ENCODE peak calls at places on chromosomes 1 and 21, in five cellular contexts. W is kidney tubule cell, B is EL, Q is OCI-M1, Y is ELF-1. L is an unnamed sample.

GRCh38 chr1:60132985-60133673 is 59.6 kb upstream of the C1orf87 start:
- DNase-seq in Q (peak; percentile 39), Y (no peak), B (peak; percentile 97), W (peak; percentile 92), L (peak; percentile 93)

GRCh38 chr1:84253041-84253440 is 48.5 kb upstream of the SAMD13 start:
- DNase-seq in B (peak; percentile 65), W (peak; percentile 54), Q (no peak), Y (no peak), L (no peak)

GRCh38 chr1:158248771-158249170 is 5.5 kb upstream of the CD1A start:
- DNase-seq in W (no peak), Q (peak; percentile 70), B (no peak), Y (no peak), L (no peak)

GRCh38 chr1:192904438-192904895 is 95.6 kb downstream of the RGS2 start:
- DNase-seq in W (peak; percentile 56), Q (peak; percentile 64), Y (no peak), B (peak; percentile 73), L (peak; percentile 78)

GRCh38 chr1:208425096-208425495 is 180.9 kb upstream of the PLXNA2 start:
- DNase-seq in W (no peak), Y (no peak), Q (no peak), B (no peak), L (no peak)

GRCh38 chr21:44487831-44488230 is 32.5 kb downstream of the LRRC3 start:
- DNase-seq in Q (peak; percentile 62), Y (peak; percentile 75), B (peak; percentile 17), W (peak; percentile 13), L (no peak)

GRCh38 chr1:196385109-196385508 is 223.1 kb downstream of the KCNT2 start:
- DNase-seq in Q (no peak), W (no peak), B (no peak), Y (no peak), L (no peak)

GRCh38 chr1:171663854-171664550 is 11.5 kb upstream of the MYOC start:
- DNase-seq in Y (no peak), B (no peak), W (no peak), Q (no peak), L (no peak)

GRCh38 chr1:228021526-228022030 is 14.8 kb downstream of the WNT3A start:
- DNase-seq in Q (no peak), B (no peak), W (no peak), Y (no peak), L (no peak)

GRCh38 chr21:35578831-35579470 is 481.4 kb downstream of the SETD4 start:
- DNase-seq in B (peak; percentile 34), Q (peak; percentile 49), W (no peak), Y (no peak), L (peak; percentile 62)

GRCh38 chr1:64703600-64703999 is 41.3 kb upstream of the RAVER2 start:
- DNase-seq in Q (no peak), B (no peak), W (no peak), Y (no peak), L (no peak)

GRCh38 chr1:206012086-206012859 is 9.1 kb upstream of the RAB7B start:
- DNase-seq in W (no peak), Q (peak; percentile 98), B (no peak), Y (no peak), L (no peak)

GRCh38 chr21:19237603-19238002 is 834.0 kb upstream of the TMPRSS15 start:
- DNase-seq in W (no peak), Y (no peak), Q (peak; percentile 36), B (no peak), L (peak; percentile 6)

GRCh38 chr1:220119043-220119512 is 25.1 kb downstream of the IARS2 start:
- DNase-seq in Y (no peak), Q (peak; percentile 84), B (no peak), W (no peak), L (no peak)

GRCh38 chr1:244815600-244816099 is 19.8 kb upstream of the COX20 start:
- DNase-seq in Q (peak; percentile 78), W (no peak), B (no peak), Y (peak; percentile 61), L (no peak)

GRCh38 chr1:151047925-151048644 is 534 bp downstream of the C1orf56 start:
- DNase-seq in Q (peak; percentile 72), Y (peak; percentile 82), B (peak; percentile 68), W (peak; percentile 74), L (peak; percentile 57)

GRCh38 chr1:234773936-234774677 is 164.1 kb upstream of the IRF2BP2 start:
- DNase-seq in B (no peak), W (no peak), Q (no peak), Y (no peak), L (no peak)

GRCh38 chr1:245611251-245611650 is 456.5 kb downstream of the KIF26B start:
- DNase-seq in Q (no peak), W (no peak), Y (no peak), B (no peak), L (no peak)

GRCh38 chr1:33893147-33893830 is 29.4 kb downstream of the HMGB4 start:
- DNase-seq in Q (no peak), W (peak; percentile 40), B (no peak), Y (no peak), L (peak; percentile 38)

GRCh38 chr1:154863702-154864174 is 6.3 kb downstream of the KCNN3 start:
- DNase-seq in W (no peak), B (peak; percentile 72), Q (peak; percentile 94), Y (peak; percentile 60), L (no peak)

GRCh38 chr1:157193702-157194391 is 55.7 kb upstream of the ETV3 start:
- DNase-seq in Q (peak; percentile 86), Y (peak; percentile 87), W (peak; percentile 67), B (peak; percentile 64), L (peak; percentile 35)

GRCh38 chr1:172513480-172513879 is 19.5 kb upstream of the SUCO start:
- DNase-seq in B (no peak), Q (peak; percentile 32), Y (no peak), W (peak; percentile 23), L (no peak)

GRCh38 chr1:220879509-220880366 is 495 bp downstream of the HLX start:
- DNase-seq in Q (peak; percentile 70), B (peak; percentile 54), Y (peak; percentile 52), W (peak; percentile 46), L (no peak)

GRCh38 chr1:161390559-161390858 is 22.8 kb upstream of the CFAP126 start:
- DNase-seq in Y (no peak), B (no peak), W (no peak), Q (peak; percentile 63), L (no peak)

GRCh38 chr1:26584022-26584485 is 54.5 kb downstream of the RPS6KA1 start:
- DNase-seq in Y (peak; percentile 44), B (no peak), Q (peak; percentile 69), W (peak; percentile 42), L (no peak)

GRCh38 chr1:109900489-109900888 is 10.2 kb upstream of the CSF1 start:
- DNase-seq in B (no peak), Q (no peak), W (peak; percentile 13), Y (no peak), L (no peak)

GRCh38 chr1:66676616-66677298 is 75.5 kb upstream of the DYNLT5 start:
- DNase-seq in Q (no peak), B (peak; percentile 59), Y (no peak), W (peak; percentile 83), L (peak; percentile 98)

GRCh38 chr21:45580181-45580575 is 37.9 kb upstream of the SLC19A1 start:
- DNase-seq in Y (no peak), B (no peak), W (no peak), Q (no peak), L (no peak)

GRCh38 chr1:21341517-21342078 is 51.3 kb upstream of the ECE1 start:
- DNase-seq in W (no peak), Q (no peak), Y (no peak), B (no peak), L (no peak)

GRCh38 chr1:39622427-39622826 is 17.0 kb downstream of the HEYL start:
- DNase-seq in W (no peak), Y (no peak), B (no peak), Q (no peak), L (no peak)

GRCh38 chr21:23119491-23119890 is 2121.3 kb downstream of the NCAM2 start:
- DNase-seq in W (no peak), Q (no peak), B (no peak), Y (no peak), L (no peak)

GRCh38 chr1:100206301-100206700 is 28.2 kb upstream of the LRRC39 start:
- DNase-seq in Y (no peak), Q (no peak), W (no peak), B (no peak), L (no peak)

GRCh38 chr1:42176902-42177519 is 12.5 kb upstream of the GUCA2A start:
- DNase-seq in Q (peak; percentile 63), W (peak; percentile 51), Y (peak; percentile 44), B (peak; percentile 42), L (peak; percentile 70)

GRCh38 chr1:182301467-182302198 is 90.0 kb downstream of the GLUL start:
- DNase-seq in B (no peak), Q (peak; percentile 89), W (no peak), Y (peak; percentile 24), L (peak; percentile 55)

GRCh38 chr1:185719021-185719420 is 15.2 kb upstream of the HMCN1 start:
- DNase-seq in Q (peak; percentile 22), W (peak; percentile 91), Y (peak; percentile 35), B (peak; percentile 93), L (peak; percentile 99)

GRCh38 chr1:208219659-208220282 is 24.4 kb downstream of the PLXNA2 start:
- DNase-seq in Y (peak; percentile 93), W (peak; percentile 88), Q (peak; percentile 92), B (peak; percentile 89), L (peak; percentile 76)

GRCh38 chr1:203100163-203100867 is 14.5 kb upstream of the MYOG start:
- DNase-seq in Y (no peak), Q (no peak), W (peak; percentile 60), B (no peak), L (peak; percentile 55)

L was measured in renal cortical epithelial cell.